ENCODE peak calls at places on chromosome 5, in nine cellular contexts. G is left ventricle myocardium inferior; I is uterus; C is tibial artery; Y is body of pancreas; W is upper lobe of right lung; X is PC-3; U is cardiac muscle cell; A is CD8-positive, alpha-beta memory T cell. B is an unnamed sample. For H3K4me1, the result is how much of the 10 kb centered on the place peaks cover.

GRCh38 chr5:143629871-143630658 is 181.9 kb upstream of the HMHB1 start:
- DNase-seq in G (no peak), I (no peak), C (no peak), Y (no peak), W (no peak), X (peak), U (peak), A (no peak), B (no peak)

GRCh38 chr5:131899686-131900085 is 45.8 kb downstream of the MEIKIN start:
- DNase-seq in G (no peak), I (no peak), C (no peak), Y (no peak), W (no peak), X (no peak), U (no peak), A (no peak), B (no peak)

GRCh38 chr5:143979044-143979690 is 167.2 kb downstream of the HMHB1 start:
- DNase-seq in G (no peak), I (no peak), C (no peak), Y (no peak), W (no peak), X (peak), U (no peak), A (no peak), B (no peak)

GRCh38 chr5:15704397-15704947 is 204.5 kb downstream of the FBXL7 start:
- DNase-seq in G (no peak), I (no peak), C (no peak), Y (no peak), W (no peak), X (no peak), U (peak), A (no peak), B (no peak)

GRCh38 chr5:140883927-140884697 is 2.2 kb downstream of the PCDHA13 start:
- DNase-seq in G (no peak), I (no peak), C (no peak), Y (no peak), W (peak), X (no peak), U (no peak), A (no peak), B (peak)

GRCh38 chr5:102718819-102719218 is 36.3 kb upstream of the PAM start:
- DNase-seq in G (no peak), I (no peak), C (no peak), Y (no peak), W (no peak), X (peak), U (no peak), A (no peak), B (no peak)

GRCh38 chr5:38831909-38832308 is 13.9 kb upstream of the OSMR start:
- DNase-seq in G (no peak), I (no peak), C (no peak), Y (no peak), W (no peak), X (peak), U (peak), A (no peak), B (no peak)

GRCh38 chr5:127409923-127410675 is 107.3 kb upstream of the PRRC1 start:
- DNase-seq in G (no peak), I (no peak), C (no peak), Y (no peak), W (no peak), X (no peak), U (no peak), A (no peak), B (no peak)

GRCh38 chr5:158140120-158140778 is 281.3 kb upstream of the CLINT1 start:
- DNase-seq in G (peak), I (peak), C (no peak), Y (peak), W (no peak), X (peak), U (no peak), A (no peak), B (no peak)

GRCh38 chr5:10524376-10525123 is 39.3 kb upstream of the ANKRD33B start:
- DNase-seq in G (no peak), I (no peak), C (peak), Y (no peak), W (no peak), X (no peak), U (no peak), A (no peak), B (no peak)

GRCh38 chr5:107968998-107969397 is 298.3 kb upstream of the EFNA5 start:
- DNase-seq in G (no peak), I (no peak), C (no peak), Y (no peak), W (no peak), X (peak), U (peak), A (no peak), B (no peak)

GRCh38 chr5:91176288-91177016 is 206.7 kb downstream of the ARRDC3 start:
- DNase-seq in G (no peak), I (no peak), C (no peak), Y (no peak), W (no peak), X (no peak), U (peak), A (no peak), B (no peak)

GRCh38 chr5:77852514-77853352 is 76.6 kb upstream of the TBCA start:
- DNase-seq in G (peak), I (no peak), C (no peak), Y (peak), W (peak), X (no peak), U (peak), A (peak), B (peak)

GRCh38 chr5:31531543-31531887 is 378 bp downstream of the DROSHA start:
- DNase-seq in G (no peak), I (no peak), C (no peak), Y (peak), W (no peak), X (peak), U (peak), A (no peak), B (peak)

GRCh38 chr5:57932761-57933160 is 450.1 kb upstream of the ACTBL2 start:
- DNase-seq in G (no peak), I (no peak), C (no peak), Y (no peak), W (no peak), X (no peak), U (no peak), A (no peak), B (no peak)

GRCh38 chr5:95081500-95082355 is 203.2 kb downstream of the MCTP1 start:
- DNase-seq in G (peak), I (peak), C (no peak), Y (peak), W (peak), X (peak), U (no peak), A (no peak), B (peak)

GRCh38 chr5:79235222-79235577 is 731 bp upstream of the JMY start:
- DNase-seq in G (no peak), I (no peak), C (no peak), Y (no peak), W (no peak), X (peak), U (no peak), A (no peak), B (no peak)

GRCh38 chr5:141338538-141339306 is at the start of gene PCDHGA2:
- DNase-seq in G (no peak), I (no peak), C (no peak), Y (peak), W (no peak), X (peak), U (no peak), A (no peak), B (no peak)

GRCh38 chr5:103808464-103809106 is 246.0 kb upstream of the NUDT12 start:
- DNase-seq in G (no peak), I (no peak), C (no peak), Y (peak), W (no peak), X (peak), U (peak), A (no peak), B (no peak)

GRCh38 chr5:36881807-36882206 is 5.2 kb downstream of the NIPBL start:
- DNase-seq in G (no peak), I (no peak), C (no peak), Y (no peak), W (no peak), X (peak), U (no peak), A (no peak), B (no peak)
- H3K4me1 ChIP-seq in G (half or more), I (under half), C (under half), Y (under half), W (half or more), X (under half), U (under half), A (half or more), B (half or more)

GRCh38 chr5:181042036-181042435 is 2.0 kb downstream of the BTNL9 start:
- DNase-seq in G (no peak), I (no peak), C (no peak), Y (no peak), W (no peak), X (no peak), U (no peak), A (no peak), B (peak)

GRCh38 chr5:181042722-181043121 is 2.7 kb downstream of the BTNL9 start:
- DNase-seq in G (no peak), I (no peak), C (no peak), Y (no peak), W (no peak), X (no peak), U (no peak), A (no peak), B (peak)

GRCh38 chr5:181044093-181044599 is 4.1 kb downstream of the BTNL9 start:
- DNase-seq in G (no peak), I (no peak), C (no peak), Y (no peak), W (no peak), X (no peak), U (no peak), A (no peak), B (peak)

GRCh38 chr5:181044662-181045305 is 4.7 kb downstream of the BTNL9 start:
- DNase-seq in G (peak), I (peak), C (no peak), Y (no peak), W (no peak), X (no peak), U (no peak), A (no peak), B (peak)

DNA sequence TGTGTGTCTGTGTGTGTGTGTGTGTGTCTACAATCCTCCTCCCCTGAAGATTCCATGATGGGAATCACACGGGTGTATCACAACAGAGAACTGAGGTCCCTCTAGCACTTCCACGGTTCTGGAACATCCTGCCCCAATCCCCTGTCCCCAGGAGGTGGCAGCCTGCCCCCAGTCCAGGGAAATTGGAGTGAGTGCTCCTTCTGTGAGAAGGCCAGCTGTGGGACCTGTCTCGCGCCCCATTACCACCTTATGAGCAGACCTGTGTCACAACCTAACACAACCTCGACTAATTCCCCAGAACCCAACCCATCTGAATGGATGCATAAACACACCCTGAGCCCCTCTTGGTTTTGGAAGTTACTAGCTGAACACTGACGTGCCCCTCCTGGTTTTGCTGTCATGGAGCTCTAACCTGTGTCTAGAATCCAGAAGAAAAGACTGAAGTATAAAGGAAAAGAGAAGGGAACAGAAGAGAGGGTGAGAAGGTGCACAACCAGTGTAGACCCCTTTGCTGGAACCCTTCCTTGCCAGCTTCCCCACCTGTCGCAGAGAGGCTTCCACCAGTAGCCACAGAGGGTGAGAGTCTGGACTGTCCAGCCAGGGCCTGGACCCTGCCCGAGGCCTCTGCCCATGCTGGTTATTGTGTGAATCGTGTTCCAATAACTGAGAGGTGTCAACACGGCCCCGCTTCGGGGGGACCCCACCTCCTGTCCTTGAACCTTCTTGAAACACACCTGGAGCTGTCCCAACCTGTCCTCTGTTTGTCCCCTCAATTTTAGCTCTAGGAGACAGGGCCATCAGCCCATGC is 3.4 kb downstream of the BTNL9 start:
- DNase-seq in G (no peak), I (no peak), C (no peak), Y (no peak), W (no peak), X (peak), U (no peak), A (no peak), B (peak)
- H3K27ac ChIP-seq in G (peak), I (peak), C (no peak), Y (no peak), W (peak), X (no peak), U (no peak), A (no peak), B (no peak)

DNA sequence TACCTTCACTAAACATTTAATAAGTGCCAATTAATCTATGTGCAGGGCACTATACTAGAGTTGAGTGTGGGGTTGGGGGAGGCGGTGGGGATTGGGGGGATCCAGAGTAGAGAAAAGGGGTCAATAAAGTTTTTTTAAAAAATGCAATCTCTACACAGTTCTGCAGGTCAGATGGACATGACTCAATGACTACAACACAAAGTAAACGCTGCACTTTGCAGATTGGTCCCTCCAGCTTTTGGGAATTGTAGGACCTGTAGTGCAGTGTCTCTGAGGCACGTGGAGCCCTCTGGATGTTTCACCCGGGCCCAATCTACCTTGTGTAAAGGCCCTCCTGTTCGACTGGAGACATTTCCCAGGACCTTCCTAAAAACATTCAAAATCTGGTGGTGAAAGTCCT is 43.5 kb downstream of the SEMA6A start:
- DNase-seq in G (no peak), I (no peak), C (no peak), Y (no peak), W (no peak), X (no peak), U (no peak), A (no peak), B (no peak)
- H3K4me1 ChIP-seq in G (half or more), I (under half), C (under half), Y (under half), W (under half), X (under half), U (under half), A (under half), B (under half)

GRCh38 chr5:150505816-150506215 is 2.1 kb upstream of the NDST1 start:
- DNase-seq in G (no peak), I (no peak), C (no peak), Y (no peak), W (no peak), X (no peak), U (no peak), A (no peak), B (no peak)

GRCh38 chr5:150508021-150508640 is at the start of gene NDST1:
- DNase-seq in G (no peak), I (no peak), C (no peak), Y (peak), W (peak), X (no peak), U (no peak), A (no peak), B (no peak)

GRCh38 chr5:150506571-150507282 is 1.2 kb upstream of the NDST1 start:
- DNase-seq in G (no peak), I (no peak), C (no peak), Y (no peak), W (no peak), X (no peak), U (no peak), A (no peak), B (no peak)

GRCh38 chr5:150508828-150509227 is 897 bp downstream of the NDST1 start:
- DNase-seq in G (no peak), I (no peak), C (no peak), Y (no peak), W (no peak), X (no peak), U (no peak), A (no peak), B (no peak)

GRCh38 chr5:150507283-150508020 is 479 bp upstream of the NDST1 start:
- DNase-seq in G (no peak), I (no peak), C (no peak), Y (no peak), W (no peak), X (no peak), U (no peak), A (no peak), B (no peak)
- H3K27ac ChIP-seq in G (peak), I (peak), C (peak), Y (peak), W (peak), X (no peak), U (peak), A (no peak), B (peak)

DNA sequence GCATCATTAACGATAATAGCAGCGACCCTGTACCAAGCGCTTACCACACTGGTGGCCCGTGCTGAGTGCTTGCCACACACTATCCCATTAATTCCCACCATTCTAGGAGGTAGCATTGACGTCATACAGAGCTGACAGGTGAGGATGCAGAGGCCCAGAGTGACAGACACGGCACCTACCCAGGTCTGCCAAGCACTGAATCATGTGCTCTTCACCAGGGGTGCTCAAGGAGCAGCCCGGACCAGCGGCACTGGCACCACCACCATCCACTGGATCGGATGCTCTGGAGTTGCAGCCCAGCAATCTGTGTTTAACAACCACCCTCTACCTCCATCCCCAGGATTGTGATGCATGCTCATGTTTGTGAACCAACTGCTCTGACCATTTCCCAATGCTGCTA is 3.4 kb downstream of the TNIP1 start:
- DNase-seq in G (no peak), I (no peak), C (no peak), Y (no peak), W (no peak), X (no peak), U (no peak), A (no peak), B (peak)
- H3K4me1 ChIP-seq in G (half or more), I (under half), C (half or more), Y (half or more), W (half or more), X (half or more), U (under half), A (half or more), B (half or more)

GRCh38 chr5:125199373-125199772 is 452.9 kb upstream of the ZNF608 start:
- DNase-seq in G (no peak), I (no peak), C (no peak), Y (no peak), W (no peak), X (no peak), U (no peak), A (no peak), B (no peak)
- H3K27ac ChIP-seq in G (no peak), I (no peak), C (no peak), Y (no peak), W (no peak), X (no peak), U (peak), A (no peak), B (no peak)

GRCh38 chr5:179796877-179797608 is 3.3 kb downstream of the LTC4S start:
- DNase-seq in G (no peak), I (peak), C (peak), Y (no peak), W (no peak), X (no peak), U (no peak), A (no peak), B (peak)
- H3K4me1 ChIP-seq in G (half or more), I (under half), C (half or more), Y (half or more), W (under half), X (under half), U (under half), A (under half), B (half or more)

B was measured in spleen.